ENCODE peak calls at places on chromosomes 12 and 14, in eight cellular contexts. J is HFF-Myc, N is mesothelial cell of epicardium, L is transverse colon, W is neural progenitor cell, T is GM12878, X is AG09319, M is prostate gland. D is an unnamed sample.

GRCh38 chr12:90695415-90695814 is 259.6 kb downstream of the CCER1 start:
- DNase-seq in N (no peak), T (no peak), M (no peak), L (no peak), X (no peak), W (no peak), J (no peak), D (no peak)

GRCh38 chr12:107748472-107748871 is 12.5 kb downstream of the PRDM4 start:
- DNase-seq in L (no peak), J (peak), T (no peak), W (no peak), N (no peak), X (peak), M (no peak), D (no peak)

GRCh38 chr14:58227096-58227819 is 17.4 kb upstream of the PSMA3 start:
- DNase-seq in L (no peak), J (no peak), W (no peak), N (no peak), X (no peak), T (no peak), M (no peak), D (no peak)

GRCh38 chr12:69744109-69744508 is 5.4 kb downstream of the RAB3IP start:
- DNase-seq in J (no peak), M (no peak), W (no peak), X (no peak), L (no peak), N (no peak), T (no peak), D (no peak)

GRCh38 chr12:57165741-57166140 is 18.3 kb upstream of the LRP1-AS start:
- DNase-seq in T (no peak), W (no peak), M (no peak), N (no peak), X (no peak), L (peak), J (no peak), D (no peak)

GRCh38 chr14:55109846-55110245 is 19.2 kb upstream of the LGALS3 start:
- DNase-seq in T (no peak), N (no peak), L (no peak), M (no peak), J (no peak), X (no peak), W (no peak), D (no peak)

GRCh38 chr14:92802678-92803077 is 8.6 kb downstream of the GOLGA5 start:
- DNase-seq in L (no peak), X (no peak), M (no peak), T (no peak), J (no peak), N (no peak), W (no peak), D (no peak)

GRCh38 chr14:72521045-72521444 is 372.9 kb downstream of the DPF3 start:
- DNase-seq in M (no peak), W (no peak), N (no peak), T (peak), J (no peak), X (no peak), L (no peak), D (no peak)

GRCh38 chr12:94954029-94954685 is 49.3 kb downstream of the NDUFA12 start:
- DNase-seq in M (peak), T (no peak), J (peak), L (peak), X (no peak), N (no peak), W (no peak), D (no peak)

GRCh38 chr12:47267571-47267970 is 187.8 kb upstream of the AMIGO2 start:
- DNase-seq in X (no peak), W (no peak), M (peak), L (no peak), N (no peak), T (no peak), J (no peak), D (no peak)

GRCh38 chr12:128867466-128867865 is 14.2 kb downstream of the GLT1D1 start:
- DNase-seq in W (no peak), N (no peak), T (no peak), L (no peak), M (no peak), J (no peak), X (no peak), D (no peak)

GRCh38 chr12:92070054-92070863 is 75.4 kb downstream of the BTG1 start:
- DNase-seq in N (no peak), M (no peak), X (no peak), T (no peak), J (no peak), L (peak), W (no peak), D (peak)
- TF ChIP-seq CTCF in N (no peak), M (no peak), X (no peak), T (no peak), J (no peak), L (peak), W (no peak), D (peak)

DNA sequence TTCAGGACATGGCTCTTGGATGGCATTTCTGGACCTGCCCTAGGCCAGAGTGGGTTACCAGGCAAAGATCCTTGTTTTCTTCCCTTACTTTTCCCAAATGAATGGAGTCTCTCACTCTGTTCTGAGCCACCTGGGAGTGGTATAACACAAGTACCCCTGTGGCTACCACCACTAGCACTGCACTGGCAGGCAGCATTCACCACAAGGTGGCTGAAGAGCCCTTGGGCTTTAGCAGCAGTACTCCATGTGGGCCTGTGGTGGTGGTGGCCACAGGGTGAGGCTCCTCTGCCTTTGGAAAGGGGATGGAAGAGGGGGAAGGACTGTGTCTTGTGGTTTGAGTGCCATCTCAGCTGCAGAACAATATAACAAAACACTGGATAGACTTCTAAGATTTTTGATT is 38.0 kb upstream of the LMNTD1 start:
- DNase-seq in L (no peak), M (no peak), T (no peak), X (no peak), W (peak), J (no peak), N (no peak), D (no peak)
- TF ChIP-seq CTCF in L (no peak), M (no peak), T (no peak), X (no peak), W (peak), J (peak), N (no peak), D (peak)

GRCh38 chr12:121079736-121080272 is 40.8 kb upstream of the OASL start:
- DNase-seq in T (no peak), N (no peak), X (no peak), M (no peak), L (no peak), J (no peak), W (no peak), D (no peak)
- TF ChIP-seq CTCF in T (no peak), N (no peak), X (no peak), M (no peak), L (no peak), J (no peak), W (no peak), D (no peak)

GRCh38 chr12:115866909-115867525 is 410.5 kb downstream of the MED13L start:
- DNase-seq in N (no peak), J (no peak), T (no peak), M (peak), X (no peak), L (peak), W (peak), D (no peak)
- TF ChIP-seq CTCF in N (no peak), J (peak), T (no peak), M (peak), X (no peak), L (no peak), W (peak), D (peak)

GRCh38 chr12:17640615-17641014 is 449.4 kb downstream of the RERGL start:
- DNase-seq in M (no peak), X (no peak), N (no peak), T (no peak), J (no peak), W (no peak), L (no peak), D (no peak)

GRCh38 chr12:17642340-17642650 is 447.7 kb downstream of the RERGL start:
- DNase-seq in W (no peak), M (no peak), L (no peak), T (no peak), N (no peak), J (no peak), X (no peak), D (no peak)
- TF ChIP-seq CTCF in W (no peak), M (no peak), L (no peak), T (no peak), N (peak), J (no peak), X (no peak), D (no peak)

GRCh38 chr12:11707535-11707934 is 58.1 kb downstream of the ETV6 start:
- DNase-seq in L (peak), N (peak), T (no peak), M (no peak), X (no peak), J (no peak), W (no peak), D (no peak)
- TF ChIP-seq CTCF in L (no peak), N (no peak), T (no peak), M (no peak), X (no peak), J (no peak), W (no peak), D (no peak)

DNA sequence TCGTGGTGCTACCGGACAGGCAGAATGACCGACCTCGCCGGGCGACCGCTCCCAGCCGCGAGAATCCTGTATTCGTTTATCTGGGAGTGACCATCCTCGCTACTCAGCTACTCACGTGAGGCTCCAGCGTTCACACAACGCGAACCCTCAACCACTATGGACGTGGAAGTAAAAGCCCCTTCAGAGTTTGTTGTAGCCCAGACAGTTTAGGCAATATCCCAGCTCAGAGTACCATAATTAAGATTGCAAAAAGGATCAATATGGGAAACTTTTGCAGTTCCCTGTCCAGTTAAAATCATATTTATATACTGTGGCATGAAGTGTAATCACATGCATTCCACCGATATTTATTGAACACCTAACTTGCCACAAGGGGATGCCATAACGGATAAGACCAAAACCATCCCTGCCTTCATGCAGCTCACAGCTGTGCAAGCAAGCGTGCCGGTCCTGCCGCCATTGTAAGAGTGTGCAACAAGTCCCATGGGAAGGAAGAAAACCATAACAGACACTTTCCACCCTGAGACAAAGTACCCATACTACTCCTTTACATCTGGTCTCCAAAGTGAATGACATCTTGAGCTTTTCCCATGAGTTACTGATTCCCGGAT is 938 bp upstream of the MAX start:
- DNase-seq in X (no peak), N (no peak), J (peak), T (no peak), M (no peak), L (no peak), W (peak), D (no peak)
- TF ChIP-seq CTCF in X (peak), N (no peak), J (peak), T (peak), M (no peak), L (no peak), W (peak), D (no peak)

GRCh38 chr14:38311655-38312054 is 55.8 kb upstream of the CLEC14A start:
- DNase-seq in M (no peak), N (no peak), X (no peak), J (no peak), T (no peak), L (no peak), W (no peak), D (no peak)
- TF ChIP-seq CTCF in M (no peak), N (no peak), X (no peak), J (no peak), T (no peak), L (no peak), W (no peak), D (no peak)

D was measured in epithelial cell of proximal tubule.